ENCODE peak calls at places on chromosomes 7 and 10, in eight cellular contexts. One of them, this sample, is unnamed.

GRCh38 chr10:73875139-73875475 is 752 bp upstream of the CAMK2G start:
- DNase-seq in fibroblast of pulmonary artery: no peak
- DNase-seq in H7: no peak
- DNase-seq in kidney tubule cell: no peak
- DNase-seq in ovary: no peak
- DNase-seq in memory B cell: no peak
- DNase-seq in body of pancreas: no peak
- DNase-seq in GM23338: no peak
- DNase-seq in this sample: no peak

GRCh38 chr7:7272294-7272693 is 90.0 kb downstream of the C1GALT1 start:
- DNase-seq in fibroblast of pulmonary artery: peak
- DNase-seq in H7: no peak
- DNase-seq in kidney tubule cell: no peak
- DNase-seq in ovary: no peak
- DNase-seq in memory B cell: no peak
- DNase-seq in body of pancreas: no peak
- DNase-seq in GM23338: no peak
- DNase-seq in this sample: no peak

GRCh38 chr10:86770412-86770960 is 14.1 kb downstream of the BMPR1A start:
- DNase-seq in fibroblast of pulmonary artery: no peak
- DNase-seq in H7: peak
- DNase-seq in kidney tubule cell: no peak
- DNase-seq in ovary: no peak
- DNase-seq in memory B cell: no peak
- DNase-seq in body of pancreas: no peak
- DNase-seq in GM23338: peak
- DNase-seq in this sample: peak

GRCh38 chr10:22900841-22901601 is 26.8 kb upstream of the ARMC3 start:
- DNase-seq in fibroblast of pulmonary artery: no peak
- DNase-seq in H7: no peak
- DNase-seq in kidney tubule cell: no peak
- DNase-seq in ovary: no peak
- DNase-seq in memory B cell: no peak
- DNase-seq in body of pancreas: no peak
- DNase-seq in GM23338: no peak
- DNase-seq in this sample: no peak

GRCh38 chr7:87059525-87060287 is at the start of gene ELAPOR2:
- DNase-seq in fibroblast of pulmonary artery: peak
- DNase-seq in H7: peak
- DNase-seq in kidney tubule cell: peak
- DNase-seq in ovary: peak
- DNase-seq in memory B cell: peak
- DNase-seq in body of pancreas: peak
- DNase-seq in GM23338: peak
- DNase-seq in this sample: peak

GRCh38 chr10:46539596-46540411 is 16.7 kb downstream of the GPRIN2 start:
- DNase-seq in fibroblast of pulmonary artery: peak
- DNase-seq in H7: no peak
- DNase-seq in kidney tubule cell: peak
- DNase-seq in ovary: no peak
- DNase-seq in memory B cell: no peak
- DNase-seq in body of pancreas: peak
- DNase-seq in GM23338: no peak
- DNase-seq in this sample: no peak

GRCh38 chr7:106823631-106824030 is 41.5 kb upstream of the PIK3CG start:
- DNase-seq in fibroblast of pulmonary artery: no peak
- DNase-seq in H7: no peak
- DNase-seq in kidney tubule cell: peak
- DNase-seq in ovary: no peak
- DNase-seq in memory B cell: no peak
- DNase-seq in body of pancreas: no peak
- DNase-seq in GM23338: no peak
- DNase-seq in this sample: peak

GRCh38 chr10:132812544-132812943 is 26.6 kb upstream of the NKX6-2 start:
- DNase-seq in fibroblast of pulmonary artery: no peak
- DNase-seq in H7: no peak
- DNase-seq in kidney tubule cell: no peak
- DNase-seq in ovary: no peak
- DNase-seq in memory B cell: no peak
- DNase-seq in body of pancreas: no peak
- DNase-seq in GM23338: no peak
- DNase-seq in this sample: no peak

GRCh38 chr10:16437540-16437894 is 707 bp downstream of the PTER start:
- DNase-seq in fibroblast of pulmonary artery: no peak
- DNase-seq in H7: no peak
- DNase-seq in kidney tubule cell: peak
- DNase-seq in ovary: no peak
- DNase-seq in memory B cell: no peak
- DNase-seq in body of pancreas: no peak
- DNase-seq in GM23338: no peak
- DNase-seq in this sample: no peak

GRCh38 chr7:2476298-2476697 is at the start of gene GRIFIN:
- DNase-seq in fibroblast of pulmonary artery: no peak
- DNase-seq in H7: no peak
- DNase-seq in kidney tubule cell: no peak
- DNase-seq in ovary: no peak
- DNase-seq in memory B cell: no peak
- DNase-seq in body of pancreas: no peak
- DNase-seq in GM23338: no peak
- DNase-seq in this sample: no peak

GRCh38 chr7:47441796-47442744 is 139.8 kb downstream of the TNS3 start:
- DNase-seq in fibroblast of pulmonary artery: no peak
- DNase-seq in H7: no peak
- DNase-seq in kidney tubule cell: peak
- DNase-seq in ovary: no peak
- DNase-seq in memory B cell: no peak
- DNase-seq in body of pancreas: no peak
- DNase-seq in GM23338: no peak
- DNase-seq in this sample: no peak

GRCh38 chr7:65749039-65749438 is 123.8 kb upstream of the VKORC1L1 start:
- DNase-seq in fibroblast of pulmonary artery: no peak
- DNase-seq in H7: no peak
- DNase-seq in kidney tubule cell: no peak
- DNase-seq in ovary: no peak
- DNase-seq in memory B cell: no peak
- DNase-seq in body of pancreas: no peak
- DNase-seq in GM23338: no peak
- DNase-seq in this sample: no peak

GRCh38 chr7:151432658-151433521 is 7.1 kb downstream of the CRYGN start:
- DNase-seq in fibroblast of pulmonary artery: no peak
- DNase-seq in H7: peak
- DNase-seq in kidney tubule cell: no peak
- DNase-seq in ovary: no peak
- DNase-seq in memory B cell: no peak
- DNase-seq in body of pancreas: no peak
- DNase-seq in GM23338: peak
- DNase-seq in this sample: peak

GRCh38 chr7:125358551-125359167 is 429.0 kb upstream of the POT1 start:
- DNase-seq in fibroblast of pulmonary artery: no peak
- DNase-seq in H7: no peak
- DNase-seq in kidney tubule cell: no peak
- DNase-seq in ovary: no peak
- DNase-seq in memory B cell: no peak
- DNase-seq in body of pancreas: no peak
- DNase-seq in GM23338: no peak
- DNase-seq in this sample: no peak

GRCh38 chr7:30683306-30683705 is 1.1 kb upstream of the CRHR2 start:
- DNase-seq in fibroblast of pulmonary artery: no peak
- DNase-seq in H7: no peak
- DNase-seq in kidney tubule cell: no peak
- DNase-seq in ovary: no peak
- DNase-seq in memory B cell: no peak
- DNase-seq in body of pancreas: no peak
- DNase-seq in GM23338: no peak
- DNase-seq in this sample: no peak

GRCh38 chr7:151721694-151722093 is 155.2 kb downstream of the PRKAG2 start:
- DNase-seq in fibroblast of pulmonary artery: no peak
- DNase-seq in H7: no peak
- DNase-seq in kidney tubule cell: peak
- DNase-seq in ovary: no peak
- DNase-seq in memory B cell: no peak
- DNase-seq in body of pancreas: no peak
- DNase-seq in GM23338: no peak
- DNase-seq in this sample: no peak

GRCh38 chr7:37786741-37787569 is 61.4 kb upstream of the NME8 start:
- DNase-seq in fibroblast of pulmonary artery: no peak
- DNase-seq in H7: no peak
- DNase-seq in kidney tubule cell: no peak
- DNase-seq in ovary: no peak
- DNase-seq in memory B cell: no peak
- DNase-seq in body of pancreas: no peak
- DNase-seq in GM23338: no peak
- DNase-seq in this sample: no peak

GRCh38 chr7:2460641-2461040 is 15.6 kb downstream of the GRIFIN start:
- DNase-seq in fibroblast of pulmonary artery: no peak
- DNase-seq in H7: peak
- DNase-seq in kidney tubule cell: no peak
- DNase-seq in ovary: no peak
- DNase-seq in memory B cell: no peak
- DNase-seq in body of pancreas: no peak
- DNase-seq in GM23338: no peak
- DNase-seq in this sample: no peak

GRCh38 chr7:70017371-70017770 is 419.1 kb downstream of the AUTS2 start:
- DNase-seq in fibroblast of pulmonary artery: no peak
- DNase-seq in H7: no peak
- DNase-seq in kidney tubule cell: no peak
- DNase-seq in ovary: no peak
- DNase-seq in memory B cell: no peak
- DNase-seq in body of pancreas: no peak
- DNase-seq in GM23338: no peak
- DNase-seq in this sample: no peak

GRCh38 chr7:1663243-1663642 is 6.8 kb upstream of the ELFN1 start:
- DNase-seq in fibroblast of pulmonary artery: no peak
- DNase-seq in H7: peak
- DNase-seq in kidney tubule cell: no peak
- DNase-seq in ovary: peak
- DNase-seq in memory B cell: no peak
- DNase-seq in body of pancreas: no peak
- DNase-seq in GM23338: no peak
- DNase-seq in this sample: no peak

GRCh38 chr7:132773527-132773956 is 197.3 kb upstream of the PLXNA4 start:
- DNase-seq in fibroblast of pulmonary artery: peak
- DNase-seq in H7: no peak
- DNase-seq in kidney tubule cell: no peak
- DNase-seq in ovary: no peak
- DNase-seq in memory B cell: no peak
- DNase-seq in body of pancreas: no peak
- DNase-seq in GM23338: no peak
- DNase-seq in this sample: peak

GRCh38 chr7:55533050-55533728 is 39.1 kb downstream of the VOPP1 start:
- DNase-seq in fibroblast of pulmonary artery: no peak
- DNase-seq in H7: peak
- DNase-seq in kidney tubule cell: peak
- DNase-seq in ovary: no peak
- DNase-seq in memory B cell: peak
- DNase-seq in body of pancreas: peak
- DNase-seq in GM23338: no peak
- DNase-seq in this sample: peak

GRCh38 chr7:48811071-48811470 is 113.3 kb upstream of the CDC14C start:
- DNase-seq in fibroblast of pulmonary artery: no peak
- DNase-seq in H7: no peak
- DNase-seq in kidney tubule cell: no peak
- DNase-seq in ovary: no peak
- DNase-seq in memory B cell: no peak
- DNase-seq in body of pancreas: no peak
- DNase-seq in GM23338: no peak
- DNase-seq in this sample: no peak

This sample was measured in epithelial cell of esophagus.